ENCODE peak calls at places on chromosomes 12 and 14, in nine cellular contexts. P, U, V, S, X, B, Z, M and C are unnamed samples.

GRCh38 chr12:14833952-14834351 is 9.4 kb downstream of the ART4 start:
- DNase-seq in P (no peak), U (no peak), Z (peak; percentile 61), V (no peak), X (no peak), M (no peak), S (no peak), B (no peak), C (no peak)

GRCh38 chr12:12979731-12980259 is 20.3 kb downstream of the HEBP1 start:
- DNase-seq in U (no peak), M (no peak), B (no peak), Z (peak; percentile 96), S (no peak), V (no peak), X (no peak), P (no peak), C (no peak)

GRCh38 chr12:26271024-26271423 is 75.7 kb downstream of the SSPN start:
- DNase-seq in P (no peak), M (no peak), X (no peak), S (no peak), U (no peak), B (no peak), V (no peak), Z (peak; percentile 76), C (no peak)

GRCh38 chr12:49763006-49763591 is 21.7 kb downstream of the TMBIM6 start:
- DNase-seq in Z (no peak), U (peak; percentile 87), X (no peak), B (peak; percentile 73), V (peak; percentile 79), P (peak; percentile 71), M (no peak), S (peak; percentile 88), C (peak; percentile 85)

GRCh38 chr14:35637269-35637668 is 103.3 kb downstream of the INSM2 start:
- DNase-seq in U (no peak), X (no peak), Z (no peak), S (no peak), M (no peak), B (no peak), V (no peak), P (no peak), C (no peak)

GRCh38 chr12:62730649-62731377 is 204.1 kb downstream of the PPM1H start:
- DNase-seq in X (no peak), U (no peak), P (no peak), V (no peak), S (no peak), M (no peak), Z (peak; percentile 92), B (no peak), C (no peak)

GRCh38 chr12:52358575-52359350 is 8.5 kb downstream of the KRT85 start:
- DNase-seq in B (peak; percentile 91), X (no peak), V (no peak), S (peak; percentile 32), M (no peak), U (no peak), Z (no peak), P (peak; percentile 22), C (peak; percentile 34)

GRCh38 chr12:71947645-71948105 is 9.0 kb downstream of the TPH2 start:
- DNase-seq in P (no peak), X (peak; percentile 94), B (no peak), Z (peak; percentile 54), V (no peak), M (peak; percentile 97), S (no peak), U (peak; percentile 53), C (no peak)

GRCh38 chr12:46915861-46916260 is 90.1 kb upstream of the SLC38A4 start:
- DNase-seq in S (no peak), Z (peak; percentile 67), V (no peak), B (no peak), P (no peak), X (no peak), M (no peak), U (no peak), C (no peak)

GRCh38 chr12:66929121-66929520 is 250.2 kb upstream of the GRIP1 start:
- DNase-seq in X (no peak), M (no peak), P (no peak), U (no peak), B (no peak), S (no peak), Z (no peak), V (no peak), C (no peak)

GRCh38 chr12:105783983-105784947 is 354.5 kb downstream of the NUAK1 start:
- DNase-seq in U (no peak), V (no peak), S (no peak), Z (no peak), P (no peak), M (no peak), B (peak; percentile 67), X (no peak), C (no peak)

GRCh38 chr14:79021756-79022155 is 851.6 kb downstream of the NRXN3 start:
- DNase-seq in X (no peak), B (no peak), U (no peak), S (no peak), P (no peak), Z (no peak), M (no peak), V (no peak), C (no peak)

GRCh38 chr12:131833896-131834641 is 5.9 kb downstream of the MMP17 start:
- DNase-seq in S (peak; percentile 78), V (no peak), X (no peak), P (no peak), Z (peak; percentile 16), B (peak; percentile 15), M (no peak), U (no peak), C (peak; percentile 39)

GRCh38 chr12:58365087-58365390 is 423.7 kb downstream of the ATP23 start:
- DNase-seq in S (no peak), P (no peak), U (no peak), B (no peak), M (no peak), X (no peak), V (no peak), Z (no peak), C (no peak)

GRCh38 chr12:68231229-68231628 is 5.6 kb upstream of the IL26 start:
- DNase-seq in S (no peak), X (no peak), M (no peak), U (no peak), P (no peak), Z (no peak), V (no peak), B (no peak), C (no peak)

GRCh38 chr12:132479938-132480619 is 9.9 kb upstream of the FBRSL1 start:
- DNase-seq in V (no peak), B (no peak), S (no peak), X (no peak), M (no peak), U (no peak), Z (no peak), P (no peak), C (no peak)

GRCh38 chr12:31773223-31773750 is 44.5 kb upstream of the AMN1 start:
- DNase-seq in Z (peak; percentile 69), X (no peak), P (no peak), U (no peak), B (peak; percentile 15), V (peak; percentile 77), M (no peak), S (no peak), C (no peak)

GRCh38 chr14:59424707-59425106 is 40.5 kb downstream of the GPR135 start:
- DNase-seq in P (no peak), X (no peak), S (no peak), U (no peak), Z (no peak), B (no peak), V (no peak), M (no peak), C (no peak)

GRCh38 chr14:81738946-81739659 is 205.4 kb upstream of the SEL1L start:
- DNase-seq in P (no peak), M (no peak), S (no peak), Z (no peak), U (no peak), X (no peak), B (no peak), V (no peak), C (no peak)

GRCh38 chr12:103965255-103965589 is 450 bp upstream of the TDG start:
- DNase-seq in V (no peak), Z (no peak), B (no peak), M (no peak), P (no peak), S (no peak), X (no peak), U (no peak), C (no peak)

GRCh38 chr12:6090786-6091185 is 33.7 kb downstream of the VWF start:
- DNase-seq in Z (peak; percentile 58), B (no peak), P (no peak), S (peak; percentile 24), M (no peak), X (no peak), U (no peak), V (no peak), C (no peak)

GRCh38 chr14:92481386-92481785 is 32.2 kb upstream of the RIN3 start:
- DNase-seq in P (no peak), V (no peak), S (no peak), Z (peak; percentile 61), B (no peak), M (no peak), X (no peak), U (no peak), C (no peak)

GRCh38 chr14:31164115-31164514 is 43.5 kb downstream of the HECTD1 start:
- DNase-seq in V (no peak), S (no peak), X (no peak), P (no peak), U (no peak), B (no peak), Z (no peak), M (no peak), C (no peak)

GRCh38 chr12:109738878-109739665 is 25.4 kb downstream of the FAM222A start:
- DNase-seq in P (no peak), M (no peak), S (peak; percentile 50), X (no peak), U (no peak), B (no peak), V (no peak), Z (peak; percentile 10), C (no peak)

GRCh38 chr14:61417141-61417540 is 95.8 kb downstream of the PRKCH start:
- DNase-seq in M (no peak), P (no peak), B (no peak), X (no peak), U (no peak), V (no peak), S (no peak), Z (no peak), C (peak; percentile 54)

GRCh38 chr12:92759634-92760268 is 57.0 kb downstream of the PLEKHG7 start:
- DNase-seq in P (no peak), U (no peak), B (no peak), S (no peak), X (no peak), M (no peak), V (no peak), Z (peak; percentile 98), C (no peak)

GRCh38 chr14:79011091-79011919 is 841.1 kb downstream of the NRXN3 start:
- DNase-seq in S (no peak), V (peak; percentile 57), Z (peak; percentile 62), P (no peak), M (peak; percentile 26), B (peak; percentile 44), U (peak; percentile 28), X (peak; percentile 87), C (peak; percentile 14)

GRCh38 chr14:22434901-22435565 is 154.0 kb downstream of the DAD1 start:
- DNase-seq in B (no peak), P (no peak), Z (no peak), M (no peak), S (no peak), U (no peak), V (no peak), X (no peak), C (no peak)

GRCh38 chr12:81207173-81207572 is 129.3 kb downstream of the ACSS3 start:
- DNase-seq in M (no peak), S (no peak), V (no peak), X (no peak), P (no peak), B (no peak), Z (no peak), U (no peak), C (no peak)

GRCh38 chr12:57416039-57416996 is 14.5 kb downstream of the R3HDM2 start:
- DNase-seq in M (no peak), S (no peak), U (no peak), V (no peak), X (no peak), P (no peak), Z (peak; percentile 10), B (no peak), C (no peak)